ENCODE peak calls at places on chromosomes 13 and 19, in six cellular contexts. J is K562, M is H1, T is HepG2, O is SK-N-SH, V is GM12878. S is an unnamed sample.
A peak's percentile ranks its signal among the peaks of the same experiment; 100 is the strongest.

GRCh38 chr19:41807176-41807575 is 10.8 kb downstream of the CEACAM3 start:
- DNase-seq in O (no peak), T (no peak), M (no peak), J (no peak), V (no peak), S (no peak)

GRCh38 chr19:2021453-2022140 is 6.1 kb upstream of the BTBD2 start:
- DNase-seq in V (no peak), T (no peak), M (no peak), J (no peak), O (no peak), S (no peak)

GRCh38 chr13:59391696-59392095 is 772.0 kb downstream of the DIAPH3 start:
- DNase-seq in J (peak; percentile 31), O (peak; percentile 30), V (peak; percentile 45), M (no peak), T (peak; percentile 39), S (peak; percentile 21)

GRCh38 chr13:106596287-106596937 is 28.5 kb upstream of the ARGLU1 start:
- DNase-seq in J (no peak), V (no peak), O (no peak), T (no peak), M (no peak), S (no peak)

GRCh38 chr13:100644328-100644727 is 30.3 kb downstream of the TMTC4 start:
- DNase-seq in T (no peak), V (no peak), M (no peak), J (no peak), O (no peak), S (no peak)

GRCh38 chr19:38310279-38310670 is 5.5 kb downstream of the YIF1B start:
- DNase-seq in M (no peak), O (no peak), J (no peak), V (no peak), T (no peak), S (no peak)

GRCh38 chr13:75993823-75994222 is 357.7 kb downstream of the LMO7 start:
- DNase-seq in J (no peak), M (no peak), O (no peak), T (peak; percentile 10), V (no peak), S (peak; percentile 6)

GRCh38 chr13:76380436-76381065 is 505.7 kb downstream of the KCTD12 start:
- DNase-seq in O (no peak), J (no peak), V (no peak), M (no peak), T (no peak), S (no peak)

GRCh38 chr13:23999411-23999810 is 102.1 kb upstream of the C1QTNF9B start:
- DNase-seq in M (no peak), T (no peak), V (no peak), J (no peak), O (no peak), S (no peak)

GRCh38 chr19:15112385-15112784 is 5.2 kb downstream of the SYDE1 start:
- DNase-seq in T (peak; percentile 24), J (peak; percentile 44), V (no peak), O (peak; percentile 49), M (no peak), S (no peak)

GRCh38 chr19:35224681-35225604 is 3.6 kb downstream of the FAM187B start:
- DNase-seq in J (peak; percentile 92), O (no peak), M (no peak), V (no peak), T (no peak), S (no peak)

GRCh38 chr13:32086791-32087441 is 55.3 kb downstream of the FRY start:
- DNase-seq in M (no peak), O (no peak), V (no peak), T (no peak), J (no peak), S (no peak)

GRCh38 chr19:16368385-16369305 is 44.0 kb downstream of the KLF2 start:
- DNase-seq in O (no peak), T (peak; percentile 18), V (no peak), M (no peak), J (no peak), S (no peak)

GRCh38 chr19:18493440-18494266 is 28.2 kb downstream of the ELL start:
- DNase-seq in J (no peak), M (no peak), T (no peak), V (no peak), O (no peak), S (no peak)

GRCh38 chr13:108594153-108594552 is 35.3 kb upstream of the MYO16 start:
- DNase-seq in V (no peak), T (no peak), M (no peak), O (no peak), J (no peak), S (no peak)

GRCh38 chr13:107545946-107546502 is 669.3 kb downstream of the LIG4 start:
- DNase-seq in J (no peak), M (no peak), T (no peak), O (no peak), V (no peak), S (no peak)

GRCh38 chr13:51827254-51827653 is 17.7 kb downstream of the TMEM272 start:
- DNase-seq in M (no peak), V (no peak), O (no peak), J (no peak), T (no peak), S (peak; percentile 89)

GRCh38 chr19:33862991-33863390 is 66.3 kb downstream of the KCTD15 start:
- DNase-seq in V (no peak), O (peak; percentile 83), J (no peak), M (no peak), T (no peak), S (no peak)

GRCh38 chr19:50162988-50163387 is at the start of gene IZUMO2:
- DNase-seq in V (no peak), M (no peak), O (no peak), T (no peak), J (peak; percentile 29), S (no peak)

GRCh38 chr13:25652764-25653163 is 281.0 kb downstream of the ATP8A2 start:
- DNase-seq in O (no peak), V (no peak), M (no peak), T (no peak), J (no peak), S (no peak)

GRCh38 chr13:49495783-49496762 is at the start of gene PHF11:
- DNase-seq in T (peak; percentile 63), M (no peak), V (peak; percentile 65), J (peak; percentile 73), O (peak; percentile 57), S (peak; percentile 38)

GRCh38 chr19:52943884-52944643 is 18.6 kb downstream of the ZNF816 start:
- DNase-seq in O (no peak), T (peak; percentile 28), V (no peak), J (no peak), M (no peak), S (no peak)
- H3K4me3 ChIP-seq in O (no peak overlapping the region), T (peak overlapping the region; percentile 39), V (no peak overlapping the region), J (no peak overlapping the region), M (no peak overlapping the region), S (no peak overlapping the region)

GRCh38 chr13:92221916-92222315 is 823.5 kb downstream of the GPC5 start:
- DNase-seq in V (no peak), M (no peak), O (no peak), J (no peak), T (no peak), S (no peak)

GRCh38 chr13:92225861-92226260 is 827.4 kb downstream of the GPC5 start:
- DNase-seq in V (no peak), J (no peak), T (no peak), M (no peak), O (no peak), S (no peak)

GRCh38 chr13:92224825-92225224 is 826.4 kb downstream of the GPC5 start:
- DNase-seq in V (no peak), O (no peak), T (no peak), J (no peak), M (no peak), S (no peak)

GRCh38 chr13:92224052-92224821 is 825.8 kb downstream of the GPC5 start:
- DNase-seq in J (no peak), T (no peak), O (no peak), V (no peak), M (no peak), S (no peak)
- TF ChIP-seq GABPA in J (no peak), T (no peak), O (no peak), V (no peak), M (no peak), S (no peak)

GRCh38 chr19:12270854-12271253 is 23.8 kb downstream of the ZNF44 start:
- DNase-seq in J (no peak), V (no peak), M (no peak), O (no peak), T (no peak), S (no peak)
- H3K4me3 ChIP-seq in J (no peak overlapping the region), V (no peak overlapping the region), M (no peak overlapping the region), O (no peak overlapping the region), T (no peak overlapping the region), S (no peak overlapping the region)

GRCh38 chr13:80035096-80035495 is 305.8 kb downstream of the SPRY2 start:
- DNase-seq in V (no peak), O (no peak), J (no peak), T (no peak), M (no peak), S (no peak)

GRCh38 chr13:80033286-80033685 is 307.6 kb downstream of the SPRY2 start:
- DNase-seq in M (no peak), J (no peak), V (no peak), T (no peak), O (no peak), S (no peak)

GRCh38 chr13:80029170-80029569 is 311.8 kb downstream of the SPRY2 start:
- DNase-seq in J (no peak), O (no peak), T (no peak), M (no peak), V (no peak), S (no peak)

DNA sequence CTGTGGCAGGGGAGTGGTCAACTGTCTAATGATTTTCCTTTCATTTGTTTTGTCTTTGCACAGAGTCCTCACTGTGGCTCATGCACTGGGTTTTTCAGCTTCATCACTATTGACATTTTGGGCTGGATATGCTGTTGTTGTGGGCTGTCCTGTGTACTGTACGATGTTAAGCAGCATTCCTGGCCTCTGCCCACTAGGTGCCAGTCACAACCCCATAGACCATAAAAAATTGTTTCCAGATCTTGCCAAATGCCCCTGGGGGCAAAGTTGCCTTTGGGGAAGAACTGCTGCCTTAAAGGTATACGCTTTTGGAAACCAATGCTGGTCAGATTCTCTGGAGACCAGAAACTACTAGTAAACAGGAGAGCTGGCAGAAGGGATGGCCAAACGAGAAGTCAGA is 310.4 kb downstream of the SPRY2 start:
- DNase-seq in V (no peak), M (peak; percentile 9), O (no peak), J (no peak), T (no peak), S (peak; percentile 58)
- TF ChIP-seq GABPA in V (no peak), M (no peak), O (no peak), J (no peak), T (no peak), S (no peak)